ENCODE peak calls at places on chromosome 4, in nine cellular contexts. Y is endothelial cell, T is thoracic aorta, L is heart right ventricle, M is astrocyte of the cerebellum, F is HFF-Myc, V is GM12878, J is adrenal gland, Q is brain microvascular endothelial cell. U is an unnamed sample.
A peak's percentile ranks its signal among the peaks of the same experiment; 100 is the strongest.

GRCh38 chr4:96729641-96730040 is 889.7 kb downstream of the PDHA2 start:
- DNase-seq in Y (no peak), T (no peak), L (no peak), M (peak; percentile 64), F (no peak), V (no peak), J (no peak), Q (no peak), U (no peak)

GRCh38 chr4:165439981-165440380 is 61.2 kb downstream of the CPE start:
- DNase-seq in Y (no peak), T (no peak), L (no peak), M (peak; percentile 35), F (no peak), V (no peak), J (no peak), Q (no peak), U (no peak)

GRCh38 chr4:7043521-7044414 is 596 bp downstream of the TADA2B start:
- DNase-seq in Y (peak; percentile 46), T (no peak), L (peak; percentile 62), M (no peak), F (no peak), V (no peak), J (peak; percentile 60), Q (no peak), U (no peak)

GRCh38 chr4:48173055-48173991 is 39.3 kb upstream of the TXK start:
- DNase-seq in Y (no peak), T (no peak), L (no peak), M (peak; percentile 58), F (no peak), V (peak; percentile 55), J (no peak), Q (peak; percentile 31), U (peak; percentile 36)

GRCh38 chr4:60482921-60483351 is 717.2 kb upstream of the ADGRL3 start:
- DNase-seq in Y (no peak), T (no peak), L (no peak), M (no peak), F (no peak), V (no peak), J (no peak), Q (no peak), U (no peak)

GRCh38 chr4:183399166-183399565 is 45.3 kb upstream of the CDKN2AIP start:
- DNase-seq in Y (no peak), T (no peak), L (no peak), M (no peak), F (no peak), V (no peak), J (no peak), Q (no peak), U (no peak)

GRCh38 chr4:98319021-98319420 is 57.8 kb downstream of the RAP1GDS1 start:
- DNase-seq in Y (no peak), T (no peak), L (no peak), M (no peak), F (no peak), V (no peak), J (no peak), Q (no peak), U (no peak)

GRCh38 chr4:1052231-1052671 is 40.8 kb downstream of the FGFRL1 start:
- DNase-seq in Y (no peak), T (no peak), L (no peak), M (no peak), F (no peak), V (no peak), J (peak; percentile 13), Q (no peak), U (peak; percentile 21)

GRCh38 chr4:186032259-186032658 is 36.7 kb upstream of the TLR3 start:
- DNase-seq in Y (no peak), T (no peak), L (no peak), M (no peak), F (no peak), V (no peak), J (no peak), Q (no peak), U (no peak)

GRCh38 chr4:186704059-186704458 is 19.6 kb downstream of the FAT1 start:
- DNase-seq in Y (no peak), T (no peak), L (no peak), M (no peak), F (no peak), V (no peak), J (no peak), Q (no peak), U (no peak)

GRCh38 chr4:3418029-3418762 is 23.6 kb upstream of the HGFAC start:
- DNase-seq in Y (no peak), T (no peak), L (peak; percentile 24), M (no peak), F (no peak), V (no peak), J (no peak), Q (no peak), U (no peak)

GRCh38 chr4:94595880-94596483 is 144.2 kb downstream of the PDLIM5 start:
- DNase-seq in Y (no peak), T (no peak), L (no peak), M (peak; percentile 65), F (peak; percentile 38), V (peak; percentile 8), J (no peak), Q (no peak), U (no peak)

GRCh38 chr4:184444953-184445309 is 29.4 kb downstream of the IRF2 start:
- DNase-seq in Y (no peak), T (no peak), L (no peak), M (no peak), F (no peak), V (peak; percentile 26), J (no peak), Q (no peak), U (no peak)

GRCh38 chr4:153553820-153554173 is 87.6 kb downstream of the TMEM131L start:
- DNase-seq in Y (no peak), T (no peak), L (no peak), M (no peak), F (no peak), V (no peak), J (no peak), Q (no peak), U (no peak)

GRCh38 chr4:74374561-74375327 is 9.8 kb downstream of the EREG start:
- DNase-seq in Y (no peak), T (no peak), L (no peak), M (no peak), F (peak; percentile 56), V (no peak), J (no peak), Q (peak; percentile 74), U (no peak)

GRCh38 chr4:42917316-42917715 is 24.8 kb downstream of the GRXCR1 start:
- DNase-seq in Y (no peak), T (no peak), L (no peak), M (no peak), F (no peak), V (no peak), J (no peak), Q (no peak), U (no peak)
- TF ChIP-seq CTCF in Y (no peak), T (no peak), L (no peak), M (no peak), F (no peak), V (no peak), J (no peak), Q (no peak), U (no peak)

DNA sequence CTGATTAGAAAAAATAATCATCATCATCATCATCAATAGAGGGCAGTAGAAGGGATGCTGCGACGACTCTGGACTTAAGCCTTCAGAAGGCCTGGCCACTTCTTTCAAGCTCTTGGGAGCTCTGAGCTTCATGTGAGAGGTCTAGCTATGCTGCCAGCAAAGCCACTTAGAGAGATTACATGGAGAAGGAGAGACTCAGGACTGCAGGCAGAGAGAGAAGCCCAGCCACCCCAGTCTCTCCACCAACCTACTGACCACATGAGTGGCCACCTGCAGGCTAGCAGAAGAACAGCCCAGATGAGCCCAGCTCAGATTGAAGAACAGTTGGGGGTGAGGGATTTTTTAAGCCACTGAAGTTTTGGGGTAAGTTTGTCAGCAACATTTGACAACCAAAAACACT is 17.1 kb upstream of the TMEM150C start:
- DNase-seq in Y (no peak), T (no peak), L (no peak), M (no peak), F (no peak), V (no peak), J (no peak), Q (peak; percentile 5), U (no peak)
- TF ChIP-seq CTCF in Y (peak; percentile 35), T (no peak), L (no peak), M (peak; percentile 30), F (peak; percentile 25), V (no peak), J (no peak), Q (peak; percentile 61), U (peak; percentile 58)

GRCh38 chr4:124290678-124291077 is 421.9 kb downstream of the ANKRD50 start:
- DNase-seq in Y (no peak), T (no peak), L (no peak), M (no peak), F (no peak), V (no peak), J (no peak), Q (no peak), U (no peak)

GRCh38 chr4:124288706-124289486 is 423.6 kb downstream of the ANKRD50 start:
- DNase-seq in Y (no peak), T (no peak), L (no peak), M (no peak), F (no peak), V (no peak), J (no peak), Q (no peak), U (no peak)
- TF ChIP-seq CTCF in Y (no peak), T (no peak), L (no peak), M (no peak), F (peak; percentile 6), V (no peak), J (no peak), Q (no peak), U (no peak)

GRCh38 chr4:181944527-181944926 is 298.7 kb upstream of the TENM3 start:
- DNase-seq in Y (no peak), T (no peak), L (no peak), M (no peak), F (no peak), V (no peak), J (no peak), Q (no peak), U (no peak)

GRCh38 chr4:181938641-181939040 is 304.6 kb upstream of the TENM3 start:
- DNase-seq in Y (no peak), T (no peak), L (no peak), M (no peak), F (no peak), V (no peak), J (no peak), Q (no peak), U (no peak)

GRCh38 chr4:181933471-181933870 is 309.7 kb upstream of the TENM3 start:
- DNase-seq in Y (no peak), T (no peak), L (no peak), M (no peak), F (no peak), V (no peak), J (no peak), Q (no peak), U (no peak)

DNA sequence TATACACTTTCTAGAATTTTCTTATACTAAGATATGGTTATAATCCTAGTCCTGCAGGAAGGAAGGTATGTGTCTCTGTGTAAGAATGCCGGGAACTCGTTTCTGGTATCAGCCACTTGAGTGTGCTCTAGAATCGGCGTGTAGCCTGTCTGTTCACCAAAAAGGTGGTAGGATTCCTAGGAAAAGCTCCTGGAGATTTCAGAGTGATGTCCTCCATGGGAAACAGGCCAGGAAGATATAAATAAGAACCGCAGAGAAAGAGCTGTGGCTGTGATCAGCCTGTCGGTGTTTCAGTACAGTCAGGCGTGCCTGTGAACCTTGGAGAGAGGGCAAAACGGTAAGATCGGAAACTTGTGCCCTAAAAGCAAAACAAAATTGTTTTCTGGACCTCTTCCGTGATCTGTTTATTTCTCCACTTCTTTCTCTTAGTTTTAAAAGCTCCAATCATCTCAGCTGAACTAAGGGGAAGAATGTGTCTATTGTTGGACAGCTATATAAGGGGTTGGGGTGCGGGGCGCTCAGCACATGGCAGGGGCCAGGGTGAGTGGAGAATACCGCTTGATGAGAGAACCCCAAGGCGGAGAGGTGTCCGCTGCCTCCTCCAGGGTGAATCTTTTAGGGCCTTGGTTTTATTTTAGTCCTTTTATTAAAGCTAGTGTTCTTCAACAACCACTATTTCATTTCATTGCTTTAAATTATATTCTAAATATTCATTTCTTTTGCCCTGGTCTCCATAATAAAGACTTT is 303.8 kb upstream of the TENM3 start:
- DNase-seq in Y (no peak), T (no peak), L (no peak), M (peak; percentile 33), F (no peak), V (no peak), J (no peak), Q (no peak), U (no peak)
- TF ChIP-seq CTCF in Y (no peak), T (no peak), L (no peak), M (peak; percentile 13), F (no peak), V (no peak), J (no peak), Q (peak; percentile 62), U (peak; percentile 44)